ENCODE peak calls at places on chromosomes 1 and 21, in nine cellular contexts. V, K, J, N, T, L, U, P and D are unnamed samples.

GRCh38 chr1:103107696-103108524 is at the start of gene COL11A1:
- DNase-seq in L (no peak), K (no peak), J (no peak), N (no peak), P (no peak), T (peak; percentile 3), U (no peak), V (no peak), D (no peak)

GRCh38 chr1:35931424-35932157 is 686 bp downstream of the AGO3 start:
- DNase-seq in J (peak; percentile 46), N (no peak), U (peak; percentile 59), P (peak; percentile 4), V (no peak), K (peak; percentile 46), T (peak; percentile 8), L (no peak), D (no peak)

GRCh38 chr1:218874313-218874712 is 299.4 kb upstream of the LYPLAL1 start:
- DNase-seq in V (no peak), U (no peak), N (no peak), J (no peak), T (no peak), K (peak; percentile 15), P (no peak), L (no peak), D (no peak)

GRCh38 chr21:29194847-29195246 is 64.4 kb downstream of the MAP3K7CL start:
- DNase-seq in N (no peak), K (peak; percentile 47), P (no peak), V (no peak), L (no peak), T (no peak), J (no peak), U (no peak), D (no peak)

GRCh38 chr21:14550200-14550599 is 4.1 kb upstream of the SAMSN1 start:
- DNase-seq in K (no peak), P (no peak), V (no peak), N (no peak), L (no peak), T (no peak), U (no peak), J (no peak), D (no peak)

GRCh38 chr1:220828950-220829586 is 42.4 kb downstream of the MTARC1 start:
- DNase-seq in U (no peak), T (no peak), L (no peak), J (no peak), P (no peak), V (no peak), K (no peak), N (no peak), D (no peak)

GRCh38 chr1:9589719-9590157 is 1.0 kb downstream of the TMEM201 start:
- DNase-seq in K (peak; percentile 38), T (no peak), L (no peak), N (no peak), U (no peak), V (peak; percentile 22), J (no peak), P (no peak), D (no peak)

GRCh38 chr1:206782448-206782847 is 10.2 kb upstream of the IL10 start:
- DNase-seq in J (no peak), U (peak; percentile 63), T (no peak), N (no peak), K (no peak), L (no peak), P (no peak), V (no peak), D (no peak)

GRCh38 chr1:28592314-28593071 is 428 bp downstream of the RAB42 start:
- DNase-seq in K (peak; percentile 39), V (no peak), N (no peak), U (no peak), P (no peak), J (no peak), L (no peak), T (peak; percentile 25), D (no peak)

GRCh38 chr1:87200875-87201638 is 127.6 kb upstream of the LMO4 start:
- DNase-seq in T (no peak), V (no peak), U (no peak), J (no peak), N (no peak), L (no peak), P (no peak), K (no peak), D (no peak)

GRCh38 chr1:76288758-76289483 is 214.4 kb downstream of the ST6GALNAC3 start:
- DNase-seq in U (no peak), J (no peak), P (no peak), K (no peak), T (no peak), N (no peak), V (no peak), L (no peak), D (no peak)

GRCh38 chr1:241579434-241579833 is 47.3 kb downstream of the KMO start:
- DNase-seq in J (no peak), N (no peak), V (no peak), L (no peak), P (no peak), U (no peak), T (no peak), K (no peak), D (no peak)

GRCh38 chr1:32876341-32877210 is 5.9 kb upstream of the FNDC5 start:
- DNase-seq in N (no peak), T (peak; percentile 49), U (no peak), L (peak; percentile 75), K (peak; percentile 67), P (peak; percentile 59), J (peak; percentile 60), V (peak; percentile 59), D (peak; percentile 36)

GRCh38 chr1:96041470-96041869 is 680.1 kb upstream of the PTBP2 start:
- DNase-seq in N (no peak), V (no peak), P (no peak), U (no peak), L (no peak), K (no peak), T (no peak), J (no peak), D (no peak)

GRCh38 chr1:101310484-101310883 is 73.7 kb downstream of the S1PR1 start:
- DNase-seq in V (no peak), U (no peak), K (no peak), L (no peak), P (no peak), T (no peak), J (no peak), N (no peak), D (no peak)

GRCh38 chr1:227763246-227764018 is 28.2 kb downstream of the SNAP47 start:
- DNase-seq in U (no peak), N (no peak), T (no peak), J (no peak), V (no peak), L (no peak), P (no peak), K (no peak), D (no peak)

GRCh38 chr1:164783778-164784555 is 225.0 kb downstream of the PBX1 start:
- DNase-seq in P (no peak), V (no peak), N (no peak), J (peak; percentile 52), U (no peak), K (no peak), L (no peak), T (no peak), D (no peak)

GRCh38 chr1:62426238-62426637 is 10.6 kb upstream of the USP1 start:
- DNase-seq in U (no peak), T (no peak), L (no peak), N (no peak), K (no peak), P (no peak), J (no peak), V (no peak), D (no peak)

GRCh38 chr21:45041351-45041805 is 33.0 kb upstream of the ADARB1 start:
- DNase-seq in J (peak; percentile 83), N (peak; percentile 41), K (peak; percentile 91), T (no peak), V (no peak), U (no peak), L (no peak), P (peak; percentile 67), D (no peak)

GRCh38 chr1:161706116-161706482 is 930 bp upstream of the FCRLA start:
- DNase-seq in K (peak; percentile 84), L (no peak), V (no peak), P (no peak), U (no peak), J (no peak), T (no peak), N (no peak), D (no peak)

GRCh38 chr1:226708967-226709396 is 30.1 kb downstream of the ITPKB start:
- DNase-seq in U (no peak), L (no peak), K (peak; percentile 7), N (no peak), P (peak; percentile 38), J (no peak), T (no peak), V (no peak), D (no peak)

GRCh38 chr21:41758550-41758949 is 8.3 kb downstream of the RIPK4 start:
- DNase-seq in J (no peak), V (no peak), U (no peak), K (peak; percentile 25), L (no peak), T (no peak), P (no peak), N (no peak), D (no peak)

GRCh38 chr1:156689960-156690672 is 12.9 kb upstream of the NES start:
- DNase-seq in K (peak; percentile 64), U (no peak), P (peak; percentile 61), T (no peak), N (no peak), V (no peak), L (no peak), J (no peak), D (no peak)

GRCh38 chr1:207007352-207008033 is 25.1 kb downstream of the C1orf116 start:
- DNase-seq in L (no peak), T (no peak), N (peak; percentile 85), V (no peak), U (no peak), K (peak; percentile 94), J (no peak), P (no peak), D (no peak)

GRCh38 chr1:204990721-204991341 is 52.2 kb upstream of the CNTN2 start:
- DNase-seq in K (no peak), L (no peak), P (no peak), J (no peak), V (no peak), U (no peak), N (no peak), T (no peak), D (no peak)

GRCh38 chr1:243421784-243422183 is 165.9 kb downstream of the SDCCAG8 start:
- DNase-seq in K (peak; percentile 87), T (no peak), P (peak; percentile 71), N (no peak), J (no peak), V (peak; percentile 67), U (peak; percentile 58), L (no peak), D (no peak)

GRCh38 chr1:45230537-45230936 is 24.1 kb upstream of the ZSWIM5 start:
- DNase-seq in J (no peak), P (no peak), U (no peak), L (no peak), V (no peak), T (no peak), K (no peak), N (no peak), D (no peak)

GRCh38 chr1:28518745-28519341 is 13.0 kb downstream of the RCC1 start:
- DNase-seq in L (no peak), J (no peak), V (peak; percentile 74), T (no peak), P (no peak), K (peak; percentile 54), N (no peak), U (peak; percentile 51), D (no peak)